ENCODE peak calls at places on chromosomes 4 and X, in seven cellular contexts. One of them, this sample, is unnamed. For H3K9me3 and H3K27me3, the result is how much of the 10 kb centered on the place peaks cover.

GRCh38 chrX:39576081-39576701 is 521.6 kb downstream of the BCOR start:
- DNase-seq in HepG2: no peak
- DNase-seq in lower lobe of right lung: no peak
- DNase-seq in endodermal cell: peak
- DNase-seq in upper lobe of right lung: no peak
- DNase-seq in heart right ventricle: no peak
- DNase-seq in fibroblast of lung: peak
- DNase-seq in this sample: no peak

GRCh38 chr4:73477176-73477575 is 4.4 kb upstream of the AFM start:
- DNase-seq in HepG2: no peak
- DNase-seq in upper lobe of right lung: no peak
- DNase-seq in endodermal cell: no peak
- DNase-seq in fibroblast of lung: no peak
- DNase-seq in heart right ventricle: no peak
- DNase-seq in lower lobe of right lung: no peak
- DNase-seq in this sample: no peak

GRCh38 chr4:147137280-147137679 is 191.6 kb upstream of the TTC29 start:
- DNase-seq in HepG2: no peak
- DNase-seq in heart right ventricle: no peak
- DNase-seq in fibroblast of lung: no peak
- DNase-seq in upper lobe of right lung: no peak
- DNase-seq in endodermal cell: peak
- DNase-seq in lower lobe of right lung: no peak
- DNase-seq in this sample: no peak

GRCh38 chrX:136810493-136810892 is 29.8 kb upstream of the ARHGEF6 start:
- DNase-seq in HepG2: no peak
- DNase-seq in lower lobe of right lung: no peak
- DNase-seq in endodermal cell: no peak
- DNase-seq in fibroblast of lung: no peak
- DNase-seq in upper lobe of right lung: no peak
- DNase-seq in heart right ventricle: no peak
- DNase-seq in this sample: no peak

GRCh38 chr4:119834901-119835300 is 206.3 kb upstream of the PDE5A start:
- DNase-seq in heart right ventricle: no peak
- DNase-seq in endodermal cell: no peak
- DNase-seq in HepG2: no peak
- DNase-seq in lower lobe of right lung: no peak
- DNase-seq in upper lobe of right lung: no peak
- DNase-seq in fibroblast of lung: no peak
- DNase-seq in this sample: no peak

GRCh38 chrX:85084770-85085393 is 81.2 kb downstream of the APOOL start:
- DNase-seq in HepG2: peak
- DNase-seq in lower lobe of right lung: no peak
- DNase-seq in heart right ventricle: no peak
- DNase-seq in upper lobe of right lung: no peak
- DNase-seq in fibroblast of lung: peak
- DNase-seq in endodermal cell: peak
- DNase-seq in this sample: no peak

GRCh38 chrX:123834116-123834515 is 25.7 kb upstream of the XIAP start:
- DNase-seq in HepG2: no peak
- DNase-seq in heart right ventricle: no peak
- DNase-seq in fibroblast of lung: no peak
- DNase-seq in endodermal cell: no peak
- DNase-seq in upper lobe of right lung: no peak
- DNase-seq in lower lobe of right lung: no peak
- DNase-seq in this sample: no peak

GRCh38 chr4:40576651-40577480 is 52.8 kb downstream of the RBM47 start:
- DNase-seq in upper lobe of right lung: peak
- DNase-seq in HepG2: peak
- DNase-seq in heart right ventricle: peak
- DNase-seq in fibroblast of lung: peak
- DNase-seq in endodermal cell: peak
- DNase-seq in lower lobe of right lung: peak
- DNase-seq in this sample: peak

GRCh38 chr4:174084542-174084941 is 198.9 kb downstream of the FBXO8 start:
- DNase-seq in HepG2: no peak
- DNase-seq in lower lobe of right lung: no peak
- DNase-seq in fibroblast of lung: no peak
- DNase-seq in heart right ventricle: no peak
- DNase-seq in upper lobe of right lung: no peak
- DNase-seq in endodermal cell: no peak
- DNase-seq in this sample: no peak

GRCh38 chr4:98677799-98678198 is 19.4 kb upstream of the TSPAN5 start:
- DNase-seq in lower lobe of right lung: no peak
- DNase-seq in heart right ventricle: no peak
- DNase-seq in endodermal cell: no peak
- DNase-seq in upper lobe of right lung: no peak
- DNase-seq in fibroblast of lung: no peak
- DNase-seq in HepG2: no peak
- DNase-seq in this sample: no peak

GRCh38 chr4:166143227-166143626 is 270.2 kb downstream of the TLL1 start:
- DNase-seq in heart right ventricle: no peak
- DNase-seq in HepG2: no peak
- DNase-seq in endodermal cell: no peak
- DNase-seq in upper lobe of right lung: no peak
- DNase-seq in fibroblast of lung: peak
- DNase-seq in lower lobe of right lung: no peak
- DNase-seq in this sample: no peak

GRCh38 chr4:60133414-60133813 is 1066.7 kb upstream of the ADGRL3 start:
- DNase-seq in HepG2: no peak
- DNase-seq in heart right ventricle: no peak
- DNase-seq in fibroblast of lung: peak
- DNase-seq in lower lobe of right lung: no peak
- DNase-seq in upper lobe of right lung: no peak
- DNase-seq in endodermal cell: no peak
- DNase-seq in this sample: no peak

GRCh38 chr4:87516683-87517082 is 12.5 kb downstream of the SPARCL1 start:
- DNase-seq in endodermal cell: no peak
- DNase-seq in lower lobe of right lung: no peak
- DNase-seq in HepG2: no peak
- DNase-seq in fibroblast of lung: no peak
- DNase-seq in upper lobe of right lung: no peak
- DNase-seq in heart right ventricle: no peak
- DNase-seq in this sample: no peak

GRCh38 chrX:76427560-76428242 is at the start of gene MAGEE1:
- DNase-seq in heart right ventricle: peak
- DNase-seq in endodermal cell: peak
- DNase-seq in fibroblast of lung: peak
- DNase-seq in HepG2: peak
- DNase-seq in upper lobe of right lung: peak
- DNase-seq in lower lobe of right lung: peak
- DNase-seq in this sample: peak

GRCh38 chrX:18676470-18676869 is 4.6 kb upstream of the RS1 start:
- DNase-seq in heart right ventricle: no peak
- DNase-seq in endodermal cell: peak
- DNase-seq in lower lobe of right lung: no peak
- DNase-seq in upper lobe of right lung: no peak
- DNase-seq in fibroblast of lung: peak
- DNase-seq in HepG2: peak
- DNase-seq in this sample: no peak

GRCh38 chr4:41364871-41365270 is 108.1 kb downstream of the UCHL1 start:
- DNase-seq in heart right ventricle: no peak
- DNase-seq in lower lobe of right lung: no peak
- DNase-seq in HepG2: no peak
- DNase-seq in upper lobe of right lung: no peak
- DNase-seq in fibroblast of lung: no peak
- DNase-seq in endodermal cell: no peak
- DNase-seq in this sample: no peak

GRCh38 chr4:99414401-99414800 is 20.7 kb downstream of the ADH7 start:
- DNase-seq in upper lobe of right lung: no peak
- DNase-seq in lower lobe of right lung: no peak
- DNase-seq in endodermal cell: no peak
- DNase-seq in HepG2: no peak
- DNase-seq in fibroblast of lung: no peak
- DNase-seq in heart right ventricle: no peak
- DNase-seq in this sample: no peak

GRCh38 chrX:131262738-131263679 is 26.1 kb downstream of the IGSF1 start:
- DNase-seq in heart right ventricle: no peak
- DNase-seq in endodermal cell: peak
- DNase-seq in upper lobe of right lung: no peak
- DNase-seq in HepG2: peak
- DNase-seq in lower lobe of right lung: no peak
- DNase-seq in fibroblast of lung: no peak
- DNase-seq in this sample: no peak

GRCh38 chrX:10085223-10085622 is 71.6 kb upstream of the CLCN4 start:
- DNase-seq in endodermal cell: no peak
- DNase-seq in fibroblast of lung: peak
- DNase-seq in HepG2: no peak
- DNase-seq in heart right ventricle: no peak
- DNase-seq in upper lobe of right lung: no peak
- DNase-seq in lower lobe of right lung: no peak
- DNase-seq in this sample: no peak

GRCh38 chrX:66676990-66677389 is 38.1 kb upstream of the EDA2R start:
- DNase-seq in fibroblast of lung: peak
- DNase-seq in heart right ventricle: no peak
- DNase-seq in lower lobe of right lung: no peak
- DNase-seq in HepG2: no peak
- DNase-seq in endodermal cell: no peak
- DNase-seq in upper lobe of right lung: no peak
- DNase-seq in this sample: no peak
- H3K9me3 ChIP-seq in fibroblast of lung: under half
- H3K9me3 ChIP-seq in heart right ventricle: under half
- H3K9me3 ChIP-seq in lower lobe of right lung: under half
- H3K9me3 ChIP-seq in HepG2: under half
- H3K9me3 ChIP-seq in endodermal cell: under half
- H3K9me3 ChIP-seq in upper lobe of right lung: under half
- H3K9me3 ChIP-seq in this sample: under half

GRCh38 chr4:6087669-6088068 is 69.4 kb upstream of the C4orf50 start:
- DNase-seq in lower lobe of right lung: no peak
- DNase-seq in fibroblast of lung: peak
- DNase-seq in endodermal cell: peak
- DNase-seq in heart right ventricle: peak
- DNase-seq in upper lobe of right lung: no peak
- DNase-seq in HepG2: peak
- DNase-seq in this sample: no peak

GRCh38 chr4:6088950-6089349 is 70.7 kb upstream of the C4orf50 start:
- DNase-seq in upper lobe of right lung: no peak
- DNase-seq in fibroblast of lung: no peak
- DNase-seq in HepG2: no peak
- DNase-seq in lower lobe of right lung: no peak
- DNase-seq in endodermal cell: peak
- DNase-seq in heart right ventricle: no peak
- DNase-seq in this sample: no peak

GRCh38 chr4:6085028-6085942 is 67.1 kb upstream of the C4orf50 start:
- DNase-seq in HepG2: no peak
- DNase-seq in lower lobe of right lung: peak
- DNase-seq in upper lobe of right lung: no peak
- DNase-seq in fibroblast of lung: no peak
- DNase-seq in endodermal cell: no peak
- DNase-seq in heart right ventricle: no peak
- DNase-seq in this sample: no peak

GRCh38 chr4:6090936-6091335 is 72.7 kb upstream of the C4orf50 start:
- DNase-seq in heart right ventricle: no peak
- DNase-seq in fibroblast of lung: no peak
- DNase-seq in endodermal cell: peak
- DNase-seq in upper lobe of right lung: no peak
- DNase-seq in lower lobe of right lung: no peak
- DNase-seq in HepG2: no peak
- DNase-seq in this sample: no peak

DNA sequence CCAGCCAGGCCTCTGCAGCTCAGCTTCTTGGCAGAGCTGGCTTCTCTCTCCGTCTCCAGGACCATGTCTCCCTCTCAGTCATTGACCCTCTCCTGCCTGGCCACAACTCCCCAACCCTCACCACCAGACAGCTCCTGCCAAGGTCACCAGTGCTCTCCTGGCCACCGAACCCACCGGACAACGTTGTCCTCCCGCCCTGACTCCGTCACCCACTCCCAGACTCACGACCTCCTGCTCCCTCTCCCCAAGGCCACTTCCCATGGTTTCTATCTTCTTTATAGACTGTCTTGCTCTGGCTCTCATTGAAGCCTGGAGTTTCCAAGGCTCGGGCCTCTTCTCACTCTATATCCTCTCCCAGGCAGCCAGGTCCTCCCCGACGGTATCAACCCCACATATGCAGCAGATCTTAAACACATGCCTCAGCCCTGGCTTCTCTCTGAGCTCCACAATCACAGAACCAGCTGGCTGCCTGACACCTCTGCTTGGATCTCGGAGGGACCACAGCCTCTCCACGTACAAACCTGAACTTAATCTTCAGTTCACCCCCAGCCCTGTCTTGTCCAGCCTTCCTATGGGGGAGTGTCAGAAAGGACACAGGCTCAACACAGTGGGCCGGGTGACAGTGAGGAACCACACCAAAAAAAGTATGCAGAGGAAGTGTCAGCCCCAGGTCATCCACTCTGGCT is 67.9 kb upstream of the C4orf50 start:
- DNase-seq in endodermal cell: peak
- DNase-seq in fibroblast of lung: no peak
- DNase-seq in HepG2: no peak
- DNase-seq in heart right ventricle: no peak
- DNase-seq in lower lobe of right lung: no peak
- DNase-seq in upper lobe of right lung: no peak
- DNase-seq in this sample: no peak
- H3K27me3 ChIP-seq in endodermal cell: under half
- H3K27me3 ChIP-seq in fibroblast of lung: under half
- H3K27me3 ChIP-seq in HepG2: under half
- H3K27me3 ChIP-seq in heart right ventricle: under half
- H3K27me3 ChIP-seq in lower lobe of right lung: under half
- H3K27me3 ChIP-seq in upper lobe of right lung: under half
- H3K27me3 ChIP-seq in this sample: half or more

DNA sequence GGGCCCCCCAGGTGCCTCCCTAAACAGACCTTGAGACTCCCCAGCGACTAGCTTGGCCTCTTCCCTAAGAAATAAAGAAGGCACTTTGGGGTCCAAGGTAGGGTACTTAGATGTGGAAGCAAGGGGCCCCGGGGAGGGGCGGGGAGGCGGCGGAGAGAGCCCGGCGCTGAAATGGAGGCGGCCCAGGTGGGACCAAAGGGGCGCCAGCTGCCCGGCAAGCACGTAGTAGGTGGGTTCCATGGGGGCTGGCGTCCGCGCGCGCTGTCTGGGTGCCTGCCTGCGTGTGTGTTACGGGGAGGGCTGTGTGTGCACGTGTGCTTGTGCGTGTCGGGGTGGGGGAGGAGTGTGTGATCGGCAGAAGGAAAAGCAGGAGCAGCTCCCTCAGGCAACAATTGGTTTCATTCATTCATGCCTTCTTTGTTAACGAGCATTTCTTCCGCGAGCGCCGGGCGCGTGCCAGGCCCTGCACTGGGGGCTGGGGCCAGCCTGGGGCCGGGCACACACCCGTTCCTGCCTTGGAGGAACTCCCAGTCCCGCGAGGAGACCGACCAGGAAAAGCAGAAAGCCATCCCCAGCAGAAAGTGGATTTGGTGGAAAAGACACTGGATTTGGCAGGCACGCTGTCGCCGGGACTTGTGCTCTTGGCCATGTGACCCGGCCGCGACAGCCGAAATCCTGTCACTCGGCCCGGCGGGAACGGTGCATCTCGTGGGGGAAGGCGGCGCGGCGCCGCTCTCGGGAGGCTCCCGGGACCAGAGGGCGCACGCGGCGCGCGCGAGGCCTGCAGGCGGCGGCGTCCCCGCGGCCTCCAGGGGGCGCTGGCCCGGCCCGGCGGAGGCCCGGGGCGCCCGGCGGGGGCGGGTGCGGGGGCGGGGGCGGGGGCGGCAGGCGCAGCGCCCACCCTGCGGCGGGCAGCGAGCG is 3.3 kb upstream of the DUSP9 start:
- DNase-seq in upper lobe of right lung: peak
- DNase-seq in fibroblast of lung: no peak
- DNase-seq in HepG2: no peak
- DNase-seq in endodermal cell: peak
- DNase-seq in heart right ventricle: no peak
- DNase-seq in lower lobe of right lung: no peak
- DNase-seq in this sample: no peak
- TF ChIP-seq CTCF in upper lobe of right lung: no peak
- TF ChIP-seq CTCF in fibroblast of lung: no peak
- TF ChIP-seq CTCF in HepG2: peak
- TF ChIP-seq CTCF in endodermal cell: peak
- TF ChIP-seq CTCF in heart right ventricle: peak
- TF ChIP-seq CTCF in lower lobe of right lung: no peak
- TF ChIP-seq CTCF in this sample: peak

GRCh38 chrX:46610070-46610658 is 36.6 kb downstream of the CHST7 start:
- DNase-seq in heart right ventricle: no peak
- DNase-seq in endodermal cell: no peak
- DNase-seq in HepG2: no peak
- DNase-seq in upper lobe of right lung: no peak
- DNase-seq in fibroblast of lung: no peak
- DNase-seq in lower lobe of right lung: no peak
- DNase-seq in this sample: no peak
- H3K9me3 ChIP-seq in heart right ventricle: under half
- H3K9me3 ChIP-seq in endodermal cell: under half
- H3K9me3 ChIP-seq in HepG2: under half
- H3K9me3 ChIP-seq in upper lobe of right lung: under half
- H3K9me3 ChIP-seq in fibroblast of lung: under half
- H3K9me3 ChIP-seq in lower lobe of right lung: under half
- H3K9me3 ChIP-seq in this sample: under half

This sample was measured in left ventricle myocardium inferior.